ENCODE peak calls at places on chromosomes 6 and 20, in ten cellular contexts. P, S, Y, V, A, D, E, L, W and G are unnamed samples.

GRCh38 chr6:137873273-137873762 is 6.3 kb downstream of the TNFAIP3 start:
- DNase-seq in P (peak; percentile 84), S (peak; percentile 73), Y (no peak), V (peak; percentile 29), A (peak; percentile 33), D (no peak), E (peak; percentile 72), L (peak; percentile 89), W (peak; percentile 98), G (peak; percentile 92)

GRCh38 chr20:18567739-18568091 is 483 bp downstream of the SMIM26 start:
- DNase-seq in P (no peak), S (no peak), Y (no peak), V (no peak), A (no peak), D (no peak), E (no peak), L (no peak), W (no peak), G (no peak)

GRCh38 chr6:139820191-139820590 is 445.7 kb upstream of the CITED2 start:
- DNase-seq in P (no peak), S (no peak), Y (no peak), V (no peak), A (no peak), D (no peak), E (no peak), L (no peak), W (peak; percentile 42), G (peak; percentile 81)

GRCh38 chr6:136793348-136793747 is 1.1 kb upstream of the MAP3K5 start:
- DNase-seq in P (no peak), S (no peak), Y (peak; percentile 33), V (no peak), A (no peak), D (no peak), E (no peak), L (no peak), W (no peak), G (no peak)

GRCh38 chr6:69044534-69044933 is 409.5 kb downstream of the ADGRB3 start:
- DNase-seq in P (no peak), S (no peak), Y (no peak), V (no peak), A (no peak), D (no peak), E (no peak), L (no peak), W (peak; percentile 46), G (peak; percentile 1)

GRCh38 chr6:8084586-8084985 is 17.8 kb downstream of the EEF1E1 start:
- DNase-seq in P (no peak), S (no peak), Y (no peak), V (no peak), A (no peak), D (no peak), E (no peak), L (no peak), W (peak; percentile 55), G (no peak)

GRCh38 chr6:107436881-107437280 is 22.5 kb downstream of the PDSS2 start:
- DNase-seq in P (no peak), S (no peak), Y (no peak), V (no peak), A (no peak), D (no peak), E (no peak), L (no peak), W (no peak), G (no peak)

GRCh38 chr20:290081-290831 is at the start of gene C20orf96:
- DNase-seq in P (peak; percentile 95), S (peak; percentile 94), Y (peak; percentile 96), V (peak; percentile 80), A (peak; percentile 88), D (peak; percentile 96), E (peak; percentile 98), L (peak; percentile 87), W (peak; percentile 96), G (peak; percentile 92)

GRCh38 chr20:23363257-23363649 is 1.3 kb downstream of the GZF1 start:
- DNase-seq in P (no peak), S (no peak), Y (no peak), V (no peak), A (peak; percentile 13), D (peak; percentile 44), E (no peak), L (no peak), W (no peak), G (no peak)

GRCh38 chr6:153357391-153357790 is 226.3 kb upstream of the RGS17 start:
- DNase-seq in P (no peak), S (no peak), Y (no peak), V (no peak), A (no peak), D (no peak), E (no peak), L (no peak), W (no peak), G (no peak)

GRCh38 chr20:19205999-19206398 is 6.4 kb upstream of the SLC24A3 start:
- DNase-seq in P (peak; percentile 80), S (peak; percentile 73), Y (peak; percentile 66), V (peak; percentile 37), A (peak; percentile 16), D (peak; percentile 57), E (peak; percentile 92), L (peak; percentile 62), W (peak; percentile 55), G (peak; percentile 10)

GRCh38 chr6:106974999-106975698 is 620 bp upstream of the CD24 start:
- DNase-seq in P (peak; percentile 63), S (peak; percentile 75), Y (peak; percentile 11), V (no peak), A (peak; percentile 57), D (peak; percentile 84), E (peak; percentile 83), L (peak; percentile 39), W (peak; percentile 7), G (no peak)

GRCh38 chr6:80638222-80639055 is 532.0 kb downstream of the BCKDHB start:
- DNase-seq in P (peak; percentile 71), S (peak; percentile 29), Y (peak; percentile 84), V (no peak), A (peak; percentile 62), D (no peak), E (no peak), L (peak; percentile 4), W (peak; percentile 90), G (peak; percentile 99)

GRCh38 chr20:38581830-38582358 is 897 bp downstream of the ADIG start:
- DNase-seq in P (no peak), S (no peak), Y (no peak), V (no peak), A (no peak), D (no peak), E (no peak), L (no peak), W (no peak), G (no peak)

GRCh38 chr20:64006902-64007301 is 26.0 kb downstream of the PRPF6 start:
- DNase-seq in P (no peak), S (no peak), Y (no peak), V (no peak), A (no peak), D (no peak), E (no peak), L (no peak), W (no peak), G (no peak)

GRCh38 chr20:64011366-64011779 is 24.6 kb upstream of the C20orf204 start:
- DNase-seq in P (no peak), S (no peak), Y (no peak), V (no peak), A (no peak), D (no peak), E (no peak), L (no peak), W (no peak), G (no peak)

GRCh38 chr20:64009811-64010387 is 26.1 kb upstream of the C20orf204 start:
- DNase-seq in P (no peak), S (no peak), Y (no peak), V (no peak), A (no peak), D (no peak), E (no peak), L (no peak), W (no peak), G (no peak)

GRCh38 chr20:64006490-64006889 is 25.6 kb downstream of the PRPF6 start:
- DNase-seq in P (no peak), S (no peak), Y (no peak), V (no peak), A (no peak), D (no peak), E (no peak), L (no peak), W (no peak), G (no peak)

GRCh38 chr20:64010711-64011237 is 25.2 kb upstream of the C20orf204 start:
- DNase-seq in P (no peak), S (no peak), Y (no peak), V (no peak), A (no peak), D (no peak), E (no peak), L (no peak), W (no peak), G (peak; percentile 48)
- H3K9me3 ChIP-seq in P (no peaks in the 10 kb centered on the region), S (no peaks in the 10 kb centered on the region), Y (no peaks in the 10 kb centered on the region), V (peaks cover 30% of the 10 kb centered on the region), A (peaks cover 4% of the 10 kb centered on the region), D (peaks cover 13% of the 10 kb centered on the region), E (no peaks in the 10 kb centered on the region), L (no peaks in the 10 kb centered on the region), W (no peaks in the 10 kb centered on the region), G (no peaks in the 10 kb centered on the region)

DNA sequence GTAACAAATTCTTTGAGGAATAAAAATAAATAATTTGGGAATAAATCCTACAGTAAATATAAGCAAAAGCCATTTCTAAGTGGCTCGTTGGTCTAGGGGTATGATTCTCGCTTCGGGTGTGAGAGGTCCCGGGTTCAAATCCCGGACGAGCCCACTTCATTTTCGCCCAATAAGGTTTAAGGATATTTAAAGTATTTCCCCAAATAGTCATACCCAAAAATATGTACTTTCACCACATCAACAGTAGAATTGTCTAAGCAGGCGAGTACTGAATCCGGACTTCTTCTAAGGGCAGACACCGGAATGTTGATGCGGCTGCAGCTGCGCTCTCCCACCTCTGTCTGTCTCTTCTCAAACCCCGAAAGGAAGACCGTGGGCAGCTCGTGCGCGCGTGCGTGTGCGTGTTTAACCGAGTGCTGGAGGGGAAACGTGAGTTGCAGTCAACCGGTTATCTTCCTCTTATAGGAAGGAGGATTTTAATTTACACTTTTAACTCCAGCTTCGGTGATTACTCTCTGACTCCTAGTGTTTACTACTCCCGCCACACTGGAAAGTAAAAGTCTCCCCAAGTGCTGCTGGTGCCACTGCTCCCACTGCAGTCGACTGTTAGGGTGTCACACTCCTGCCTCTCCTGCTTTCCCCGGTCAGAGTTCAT is 155.7 kb upstream of the PRSS16 start:
- DNase-seq in P (no peak), S (no peak), Y (peak; percentile 76), V (no peak), A (peak; percentile 81), D (peak; percentile 8), E (no peak), L (no peak), W (peak; percentile 91), G (peak; percentile 95)
- H3K4me3 ChIP-seq in P (no peak overlapping the region), S (no peak overlapping the region), Y (peak overlapping the region; percentile 61), V (peak overlapping the region; percentile 19), A (peak overlapping the region; percentile 50), D (peak overlapping the region; percentile 34), E (no peak overlapping the region), L (no peak overlapping the region), W (peak overlapping the region; percentile 44), G (peak overlapping the region; percentile 33)

GRCh38 chr20:49283176-49283702 is 5.4 kb upstream of the ZNFX1 start:
- DNase-seq in P (no peak), S (no peak), Y (no peak), V (no peak), A (no peak), D (peak; percentile 17), E (no peak), L (no peak), W (no peak), G (no peak)
- H3K9me3 ChIP-seq in P (no peaks in the 10 kb centered on the region), S (no peaks in the 10 kb centered on the region), Y (no peaks in the 10 kb centered on the region), V (peaks cover 51% of the 10 kb centered on the region), A (peaks cover 3% of the 10 kb centered on the region), D (no peaks in the 10 kb centered on the region), E (peaks cover 29% of the 10 kb centered on the region), L (no peaks in the 10 kb centered on the region), W (no peaks in the 10 kb centered on the region), G (peaks cover 27% of the 10 kb centered on the region)

GRCh38 chr20:13270211-13270610 is 49.1 kb downstream of the ISM1 start:
- DNase-seq in P (no peak), S (no peak), Y (no peak), V (no peak), A (no peak), D (no peak), E (no peak), L (no peak), W (no peak), G (no peak)
- H3K4me3 ChIP-seq in P (no peak overlapping the region), S (no peak overlapping the region), Y (no peak overlapping the region), V (no peak overlapping the region), A (no peak overlapping the region), D (no peak overlapping the region), E (no peak overlapping the region), L (no peak overlapping the region), W (no peak overlapping the region), G (no peak overlapping the region)